ENCODE peak calls at places on chromosomes 16 and 17, in four cellular contexts. V, G, J and K are unnamed samples.

GRCh38 chr16:4936181-4936990 is 562 bp downstream of the PPL start:
- DNase-seq in J (peak; percentile 83), G (no peak), V (peak; percentile 76), K (no peak)

GRCh38 chr16:85126383-85126730 is 14.1 kb upstream of the CIBAR2 start:
- DNase-seq in V (no peak), G (no peak), J (no peak), K (no peak)

GRCh38 chr17:79812206-79812968 is 15.5 kb upstream of the CBX8 start:
- DNase-seq in V (peak; percentile 59), G (no peak), J (no peak), K (no peak)

GRCh38 chr16:12420661-12421209 is 383.0 kb downstream of the CPPED1 start:
- DNase-seq in G (peak; percentile 7), J (peak; percentile 6), V (no peak), K (no peak)

GRCh38 chr16:4316103-4316731 is 350 bp downstream of the GLIS2 start:
- DNase-seq in V (peak; percentile 81), G (no peak), J (peak; percentile 48), K (no peak)

GRCh38 chr17:61575352-61575975 is 15.6 kb downstream of the NACA2 start:
- DNase-seq in V (no peak), G (no peak), J (no peak), K (no peak)

GRCh38 chr16:1991135-1991551 is 1.4 kb downstream of the SYNGR3 start:
- DNase-seq in J (no peak), G (no peak), V (peak; percentile 63), K (no peak)

GRCh38 chr17:82338858-82339633 is 5.5 kb upstream of the SECTM1 start:
- DNase-seq in J (peak; percentile 55), G (peak; percentile 72), V (peak; percentile 65), K (peak; percentile 70)

GRCh38 chr17:61379457-61380216 is 20.0 kb upstream of the TBX2 start:
- DNase-seq in V (peak; percentile 36), J (no peak), G (no peak), K (no peak)

GRCh38 chr17:65698381-65699061 is 137.1 kb upstream of the AXIN2 start:
- DNase-seq in J (peak; percentile 18), V (no peak), G (no peak), K (peak; percentile 82)

GRCh38 chr16:16124438-16124837 is 98.9 kb downstream of the ABCC6 start:
- DNase-seq in V (no peak), G (no peak), J (no peak), K (no peak)

GRCh38 chr17:68449021-68449739 is 8.1 kb downstream of the WIPI1 start:
- DNase-seq in V (no peak), G (no peak), J (no peak), K (no peak)

GRCh38 chr17:52106638-52107261 is 51.8 kb downstream of the CA10 start:
- DNase-seq in V (peak; percentile 65), G (peak; percentile 19), J (peak; percentile 54), K (peak; percentile 55)

GRCh38 chr16:54503011-54503410 is 216.4 kb upstream of the IRX3 start:
- DNase-seq in J (no peak), G (no peak), V (no peak), K (peak; percentile 22)

GRCh38 chr16:35750157-35750689 is 2290.8 kb downstream of the TP53TG3F start:
- DNase-seq in J (no peak), G (no peak), V (no peak), K (no peak)

GRCh38 chr16:81003610-81004460 is 2.9 kb downstream of the CMC2 start:
- DNase-seq in G (no peak), V (no peak), J (no peak), K (peak; percentile 42)

GRCh38 chr16:81480856-81481821 is 36.5 kb downstream of the CMIP start:
- DNase-seq in G (no peak), V (no peak), J (peak; percentile 28), K (peak; percentile 27)

GRCh38 chr17:7296189-7296861 is 1.9 kb upstream of the YBX2 start:
- DNase-seq in J (peak; percentile 84), V (peak; percentile 95), G (peak; percentile 66), K (peak; percentile 82)
- H3K4me3 ChIP-seq in J (peak overlapping the region; percentile 12), V (no peak overlapping the region), G (peak overlapping the region; percentile 33), K (no peak overlapping the region)

DNA sequence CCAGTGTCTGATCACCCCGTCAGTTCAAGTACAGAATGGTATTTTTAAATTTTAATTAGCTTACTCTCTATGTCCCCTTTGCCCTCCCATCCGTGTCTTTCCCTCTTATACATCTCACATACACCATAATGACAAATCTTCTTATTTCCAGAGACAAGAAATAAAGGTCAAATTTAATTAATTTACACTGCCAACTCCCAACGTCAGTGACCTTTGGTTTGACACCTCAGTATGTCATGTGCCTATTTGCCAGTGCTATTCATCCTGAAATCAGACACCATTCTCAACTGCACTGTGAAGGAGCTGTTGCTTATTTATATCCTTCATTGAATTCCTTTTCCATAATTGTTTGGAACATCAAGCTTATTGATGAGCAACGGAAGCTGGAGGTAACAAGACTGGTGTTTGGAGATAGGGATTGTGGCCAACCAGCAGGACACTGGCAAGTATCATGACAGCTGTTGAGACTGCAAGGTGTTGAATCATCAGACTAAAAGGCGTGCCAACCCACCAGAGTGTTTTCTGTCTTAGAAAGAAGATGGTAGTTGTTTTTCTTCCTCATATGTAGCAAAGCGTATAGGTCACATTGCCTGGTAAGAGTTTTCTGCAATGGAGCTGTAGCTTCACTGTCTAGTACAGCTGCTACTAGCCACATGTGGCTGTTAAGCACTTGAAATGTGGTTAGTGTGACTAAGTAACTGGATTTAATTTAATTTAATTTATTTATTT is 12.5 kb downstream of the CALCOCO2 start:
- DNase-seq in V (no peak), J (no peak), G (no peak), K (no peak)
- TF ChIP-seq CTCF in V (no peak), J (no peak), G (no peak), K (no peak)

GRCh38 chr16:57485091-57485915 is 990 bp downstream of the DOK4 start:
- DNase-seq in J (no peak), V (no peak), G (no peak), K (no peak)

GRCh38 chr16:57483725-57484514 is 2.4 kb downstream of the DOK4 start:
- DNase-seq in G (no peak), V (no peak), J (no peak), K (no peak)

GRCh38 chr16:57482845-57483545 is 3.3 kb downstream of the DOK4 start:
- DNase-seq in G (no peak), V (no peak), J (no peak), K (no peak)

GRCh38 chr16:57485916-57486857 is at the start of gene DOK4:
- DNase-seq in J (peak; percentile 93), G (no peak), V (peak; percentile 96), K (peak; percentile 65)

GRCh38 chr16:57484515-57485005 is 1.7 kb downstream of the DOK4 start:
- DNase-seq in G (no peak), J (no peak), V (no peak), K (no peak)
- H3K4me3 ChIP-seq in G (no peak overlapping the region), J (no peak overlapping the region), V (no peak overlapping the region), K (no peak overlapping the region)

GRCh38 chr17:71085238-71086033 is 916.1 kb downstream of the KCNJ2 start:
- DNase-seq in V (no peak), J (peak; percentile 61), G (peak; percentile 35), K (peak; percentile 10)
- TF ChIP-seq CTCF in V (no peak), J (peak; percentile 63), G (peak; percentile 45), K (peak; percentile 23)

DNA sequence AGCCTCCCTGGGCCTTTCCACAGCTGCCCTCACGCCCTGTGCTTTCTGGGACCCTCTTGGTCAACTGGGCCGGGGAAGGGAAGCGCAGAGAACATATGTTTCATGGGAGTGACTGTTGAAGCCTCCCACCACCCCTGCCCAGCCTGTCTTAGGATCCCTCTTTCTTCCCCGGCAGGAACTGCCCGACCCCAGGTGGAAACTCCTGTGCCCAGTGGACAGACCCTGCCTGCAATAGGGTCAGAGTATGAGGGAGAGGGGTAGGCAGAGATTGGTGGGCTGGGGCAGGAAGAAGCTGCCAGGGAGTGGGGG is 10.5 kb downstream of the HEXIM2 start:
- DNase-seq in J (no peak), V (no peak), G (no peak), K (no peak)
- H3K4me3 ChIP-seq in J (peak overlapping the region; percentile 2), V (no peak overlapping the region), G (peak overlapping the region; percentile 60), K (no peak overlapping the region)

GRCh38 chr17:53791551-53791950 is 31.2 kb upstream of the KIF2B start:
- DNase-seq in V (no peak), G (no peak), J (no peak), K (no peak)

GRCh38 chr17:53794875-53795274 is 27.9 kb upstream of the KIF2B start:
- DNase-seq in G (no peak), V (no peak), J (no peak), K (no peak)

GRCh38 chr17:53792997-53793396 is 29.7 kb upstream of the KIF2B start:
- DNase-seq in G (no peak), V (no peak), J (no peak), K (no peak)

GRCh38 chr17:53796642-53797041 is 26.1 kb upstream of the KIF2B start:
- DNase-seq in J (no peak), G (no peak), V (no peak), K (no peak)

GRCh38 chr17:53792451-53792850 is 30.3 kb upstream of the KIF2B start:
- DNase-seq in G (no peak), V (no peak), J (no peak), K (no peak)
- TF ChIP-seq CTCF in G (no peak), V (no peak), J (no peak), K (no peak)

GRCh38 chr17:42553161-42553818 is 567 bp downstream of the HSD17B1 start:
- DNase-seq in V (no peak), G (no peak), J (no peak), K (peak; percentile 50)
- H3K4me3 ChIP-seq in V (no peak overlapping the region), G (peak overlapping the region; percentile 99), J (peak overlapping the region; percentile 88), K (peak overlapping the region; percentile 81)